ENCODE peak calls at places on chromosomes 13 and 19, in eight cellular contexts. D is NCI-H2171 treated with DMSO at 0.1 percent for 48 hours; Z is activated T-helper 1 cell treated with Interleukin-2 at 50 U/mL for 16 hours; F is activated T-cell treated with anti-CD3 and anti-CD28 coated beads, Interleukin-2, amount 50 U/mL, for 72 hours; L is NCI-H69; C is NCI-H82; R is stimulated activated CD4-positive, alpha-beta T cell treated with anti-CD3 and anti-CD28 coated beads, Interleukin-15, amount 100 ng/mL, for 1 hour; Q is cardiac muscle cell. N is an unnamed sample.
A peak's percentile ranks its signal among the peaks of the same experiment; 100 is the strongest.

GRCh38 chr13:29474991-29475390 is 120.5 kb downstream of the SLC7A1 start:
- DNase-seq in D (no peak), Z (no peak), F (no peak), L (no peak), C (no peak), R (no peak), Q (no peak), N (no peak)

GRCh38 chr13:57527114-57527770 is 104.3 kb upstream of the PCDH17 start:
- DNase-seq in D (no peak), Z (no peak), F (no peak), L (no peak), C (no peak), R (no peak), Q (no peak), N (no peak)

GRCh38 chr13:50485979-50486935 is 357.2 kb downstream of the DLEU7 start:
- DNase-seq in D (peak; percentile 65), Z (no peak), F (no peak), L (peak; percentile 20), C (no peak), R (no peak), Q (peak; percentile 9), N (no peak)

GRCh38 chr19:38061294-38061693 is 154.3 kb downstream of the SIPA1L3 start:
- DNase-seq in D (peak; percentile 25), Z (no peak), F (no peak), L (peak; percentile 18), C (peak; percentile 22), R (no peak), Q (no peak), N (no peak)

GRCh38 chr19:41352609-41353465 is 885 bp downstream of the TGFB1 start:
- DNase-seq in D (peak; percentile 22), Z (peak; percentile 69), F (peak; percentile 89), L (peak; percentile 78), C (peak; percentile 73), R (peak; percentile 73), Q (peak; percentile 65), N (peak; percentile 79)

GRCh38 chr13:99686157-99686572 is 184.9 kb downstream of the TM9SF2 start:
- DNase-seq in D (peak; percentile 20), Z (no peak), F (no peak), L (peak; percentile 67), C (no peak), R (no peak), Q (peak; percentile 84), N (no peak)

GRCh38 chr13:29465741-29466293 is 129.7 kb downstream of the SLC7A1 start:
- DNase-seq in D (no peak), Z (no peak), F (no peak), L (no peak), C (no peak), R (no peak), Q (peak; percentile 32), N (no peak)

GRCh38 chr19:662207-662961 is 630 bp downstream of the RNF126 start:
- DNase-seq in D (peak; percentile 15), Z (peak; percentile 70), F (peak; percentile 79), L (peak; percentile 78), C (peak; percentile 55), R (peak; percentile 60), Q (peak; percentile 59), N (peak; percentile 69)

GRCh38 chr19:46299004-46299509 is 2.2 kb downstream of the HIF3A start:
- DNase-seq in D (peak; percentile 90), Z (no peak), F (no peak), L (peak; percentile 97), C (peak; percentile 81), R (no peak), Q (peak; percentile 94), N (no peak)

GRCh38 chr19:41575998-41576397 is at the start of gene CEACAM21:
- DNase-seq in D (no peak), Z (peak; percentile 27), F (peak; percentile 61), L (peak; percentile 25), C (no peak), R (no peak), Q (no peak), N (peak; percentile 46)

GRCh38 chr13:101144808-101145419 is 271.4 kb downstream of the NALCN start:
- DNase-seq in D (peak; percentile 71), Z (no peak), F (peak; percentile 5), L (peak; percentile 65), C (peak; percentile 87), R (no peak), Q (peak; percentile 77), N (no peak)

GRCh38 chr13:47039106-47039505 is 142.3 kb upstream of the HTR2A start:
- DNase-seq in D (no peak), Z (no peak), F (no peak), L (no peak), C (no peak), R (no peak), Q (no peak), N (no peak)

GRCh38 chr19:11251650-11252314 is 10.5 kb downstream of the DOCK6 start:
- DNase-seq in D (no peak), Z (no peak), F (no peak), L (no peak), C (no peak), R (no peak), Q (no peak), N (no peak)

GRCh38 chr13:59493436-59493965 is 670.2 kb downstream of the DIAPH3 start:
- DNase-seq in D (no peak), Z (no peak), F (no peak), L (no peak), C (no peak), R (no peak), Q (no peak), N (no peak)

GRCh38 chr13:27057817-27058216 is 113.8 kb downstream of the USP12 start:
- DNase-seq in D (no peak), Z (no peak), F (no peak), L (no peak), C (no peak), R (no peak), Q (no peak), N (no peak)

GRCh38 chr19:4829001-4829712 is 2.4 kb downstream of the TICAM1 start:
- DNase-seq in D (no peak), Z (no peak), F (no peak), L (no peak), C (no peak), R (no peak), Q (no peak), N (no peak)

GRCh38 chr19:11797491-11797890 is 832 bp upstream of the ZNF491 start:
- DNase-seq in D (peak; percentile 89), Z (peak; percentile 51), F (peak; percentile 83), L (peak; percentile 96), C (peak; percentile 92), R (peak; percentile 41), Q (peak; percentile 95), N (peak; percentile 72)

GRCh38 chr19:32255566-32256295 is 89.7 kb upstream of the ZNF507 start:
- DNase-seq in D (no peak), Z (no peak), F (no peak), L (no peak), C (no peak), R (no peak), Q (no peak), N (no peak)

GRCh38 chr13:30676672-30677071 is 58.7 kb upstream of the ALOX5AP start:
- DNase-seq in D (no peak), Z (no peak), F (no peak), L (peak; percentile 37), C (peak; percentile 67), R (no peak), Q (peak; percentile 28), N (no peak)

GRCh38 chr13:102580552-102581169 is 16.1 kb upstream of the TPP2 start:
- DNase-seq in D (peak; percentile 72), Z (no peak), F (peak; percentile 16), L (peak; percentile 78), C (peak; percentile 89), R (no peak), Q (peak; percentile 66), N (no peak)

GRCh38 chr13:94121686-94122085 is 357.8 kb downstream of the DCT start:
- DNase-seq in D (no peak), Z (no peak), F (no peak), L (no peak), C (no peak), R (no peak), Q (no peak), N (no peak)

GRCh38 chr19:418761-419632 is 10.1 kb upstream of the C2CD4C start:
- DNase-seq in D (no peak), Z (no peak), F (no peak), L (no peak), C (no peak), R (no peak), Q (no peak), N (no peak)

GRCh38 chr19:18254546-18255500 is 19.4 kb downstream of the IQCN start:
- DNase-seq in D (peak; percentile 84), Z (no peak), F (no peak), L (peak; percentile 86), C (no peak), R (no peak), Q (no peak), N (no peak)

GRCh38 chr13:68851026-68851425 is 1256.6 kb upstream of the ATXN8OS start:
- DNase-seq in D (no peak), Z (no peak), F (no peak), L (peak; percentile 33), C (no peak), R (no peak), Q (no peak), N (no peak)

GRCh38 chr13:99979453-99980200 is 2.0 kb upstream of the ZIC2 start:
- DNase-seq in D (peak; percentile 48), Z (no peak), F (no peak), L (no peak), C (peak; percentile 51), R (no peak), Q (peak; percentile 50), N (no peak)

GRCh38 chr19:32910094-32910493 is 40.5 kb upstream of the SLC7A9 start:
- DNase-seq in D (no peak), Z (no peak), F (no peak), L (no peak), C (no peak), R (no peak), Q (no peak), N (no peak)

GRCh38 chr19:44803442-44804428 is 5.2 kb upstream of the BCAM start:
- DNase-seq in D (peak; percentile 7), Z (no peak), F (no peak), L (peak; percentile 43), C (peak; percentile 77), R (no peak), Q (no peak), N (no peak)

GRCh38 chr13:25688524-25688923 is 316.8 kb downstream of the ATP8A2 start:
- DNase-seq in D (no peak), Z (no peak), F (no peak), L (no peak), C (peak; percentile 81), R (no peak), Q (no peak), N (no peak)

GRCh38 chr13:95156208-95156607 is 145.0 kb downstream of the ABCC4 start:
- DNase-seq in D (peak; percentile 4), Z (no peak), F (no peak), L (peak; percentile 6), C (no peak), R (no peak), Q (no peak), N (no peak)

GRCh38 chr19:14979136-14979497 is 547 bp downstream of the SLC1A6 start:
- DNase-seq in D (no peak), Z (no peak), F (no peak), L (no peak), C (no peak), R (no peak), Q (peak; percentile 26), N (no peak)

GRCh38 chr13:40187836-40188591 is 478.4 kb downstream of the FOXO1 start:
- DNase-seq in D (no peak), Z (peak; percentile 40), F (peak; percentile 56), L (peak; percentile 3), C (no peak), R (peak; percentile 16), Q (no peak), N (peak; percentile 22)

GRCh38 chr19:57263244-57263643 is 17.0 kb upstream of the ZNF460 start:
- DNase-seq in D (no peak), Z (no peak), F (no peak), L (no peak), C (no peak), R (no peak), Q (no peak), N (no peak)

GRCh38 chr19:41597600-41598041 is 21.7 kb downstream of the CEACAM21 start:
- DNase-seq in D (peak; percentile 54), Z (peak; percentile 45), F (peak; percentile 72), L (peak; percentile 91), C (peak; percentile 87), R (peak; percentile 25), Q (peak; percentile 45), N (peak; percentile 63)

GRCh38 chr19:41308450-41309224 is 1.3 kb upstream of the CCDC97 start:
- DNase-seq in D (peak; percentile 81), Z (peak; percentile 85), F (peak; percentile 88), L (peak; percentile 87), C (peak; percentile 94), R (peak; percentile 91), Q (peak; percentile 91), N (peak; percentile 86)

N was measured in T-helper 2 cell treated with Interferon-gamma antibody and Interleukin-4, amounts not matched to agents 5 μg/mL and 100 μg/mL, for 36 hours.